ENCODE peak calls at places on chromosomes 6 and 20, in seven cellular contexts. One of them, this sample, is unnamed.

GRCh38 chr20:37095108-37095608 is 639 bp downstream of the RBL1 start:
- DNase-seq in GM13976: peak
- DNase-seq in effector memory CD4-positive, alpha-beta T cell: peak
- DNase-seq in endothelial cell: no peak
- DNase-seq in lower leg skin: no peak
- DNase-seq in activated T-cell treated with anti-CD3 and anti-CD28 coated beads for 1 hour: peak
- DNase-seq in osteocyte: no peak
- DNase-seq in this sample: no peak

GRCh38 chr6:30130887-30131862 is 4.8 kb upstream of the TRIM40 start:
- DNase-seq in GM13976: peak
- DNase-seq in effector memory CD4-positive, alpha-beta T cell: peak
- DNase-seq in endothelial cell: peak
- DNase-seq in lower leg skin: peak
- DNase-seq in activated T-cell treated with anti-CD3 and anti-CD28 coated beads for 1 hour: peak
- DNase-seq in osteocyte: no peak
- DNase-seq in this sample: no peak

GRCh38 chr6:165900970-165901369 is 237.9 kb upstream of the PDE10A start:
- DNase-seq in GM13976: no peak
- DNase-seq in effector memory CD4-positive, alpha-beta T cell: no peak
- DNase-seq in endothelial cell: no peak
- DNase-seq in lower leg skin: no peak
- DNase-seq in activated T-cell treated with anti-CD3 and anti-CD28 coated beads for 1 hour: no peak
- DNase-seq in osteocyte: no peak
- DNase-seq in this sample: no peak

GRCh38 chr6:40692311-40692710 is 105.1 kb upstream of the LRFN2 start:
- DNase-seq in GM13976: no peak
- DNase-seq in effector memory CD4-positive, alpha-beta T cell: no peak
- DNase-seq in endothelial cell: no peak
- DNase-seq in lower leg skin: no peak
- DNase-seq in activated T-cell treated with anti-CD3 and anti-CD28 coated beads for 1 hour: no peak
- DNase-seq in osteocyte: no peak
- DNase-seq in this sample: no peak

GRCh38 chr6:75853796-75854195 is 104.8 kb downstream of the MYO6 start:
- DNase-seq in GM13976: no peak
- DNase-seq in effector memory CD4-positive, alpha-beta T cell: no peak
- DNase-seq in endothelial cell: no peak
- DNase-seq in lower leg skin: no peak
- DNase-seq in activated T-cell treated with anti-CD3 and anti-CD28 coated beads for 1 hour: no peak
- DNase-seq in osteocyte: no peak
- DNase-seq in this sample: no peak

GRCh38 chr6:170094686-170095272 is 196.1 kb downstream of the DLL1 start:
- DNase-seq in GM13976: no peak
- DNase-seq in effector memory CD4-positive, alpha-beta T cell: no peak
- DNase-seq in endothelial cell: peak
- DNase-seq in lower leg skin: no peak
- DNase-seq in activated T-cell treated with anti-CD3 and anti-CD28 coated beads for 1 hour: no peak
- DNase-seq in osteocyte: peak
- DNase-seq in this sample: peak

GRCh38 chr6:3724451-3725144 is 26.9 kb downstream of the PXDC1 start:
- DNase-seq in GM13976: no peak
- DNase-seq in effector memory CD4-positive, alpha-beta T cell: no peak
- DNase-seq in endothelial cell: no peak
- DNase-seq in lower leg skin: no peak
- DNase-seq in activated T-cell treated with anti-CD3 and anti-CD28 coated beads for 1 hour: no peak
- DNase-seq in osteocyte: no peak
- DNase-seq in this sample: no peak

GRCh38 chr20:13336308-13337089 is 115.4 kb downstream of the ISM1 start:
- DNase-seq in GM13976: no peak
- DNase-seq in effector memory CD4-positive, alpha-beta T cell: no peak
- DNase-seq in endothelial cell: no peak
- DNase-seq in lower leg skin: no peak
- DNase-seq in activated T-cell treated with anti-CD3 and anti-CD28 coated beads for 1 hour: no peak
- DNase-seq in osteocyte: no peak
- DNase-seq in this sample: no peak

GRCh38 chr6:88166901-88167624 is 916 bp upstream of the CNR1 start:
- DNase-seq in GM13976: peak
- DNase-seq in effector memory CD4-positive, alpha-beta T cell: no peak
- DNase-seq in endothelial cell: peak
- DNase-seq in lower leg skin: no peak
- DNase-seq in activated T-cell treated with anti-CD3 and anti-CD28 coated beads for 1 hour: no peak
- DNase-seq in osteocyte: no peak
- DNase-seq in this sample: no peak

GRCh38 chr20:63232235-63233060 is 3.3 kb upstream of the BIRC7 start:
- DNase-seq in GM13976: no peak
- DNase-seq in effector memory CD4-positive, alpha-beta T cell: no peak
- DNase-seq in endothelial cell: no peak
- DNase-seq in lower leg skin: no peak
- DNase-seq in activated T-cell treated with anti-CD3 and anti-CD28 coated beads for 1 hour: no peak
- DNase-seq in osteocyte: no peak
- DNase-seq in this sample: no peak

GRCh38 chr6:25320459-25320858 is 41.3 kb downstream of the CARMIL1 start:
- DNase-seq in GM13976: no peak
- DNase-seq in effector memory CD4-positive, alpha-beta T cell: no peak
- DNase-seq in endothelial cell: peak
- DNase-seq in lower leg skin: no peak
- DNase-seq in activated T-cell treated with anti-CD3 and anti-CD28 coated beads for 1 hour: no peak
- DNase-seq in osteocyte: no peak
- DNase-seq in this sample: no peak

GRCh38 chr6:129634411-129635230 is 75.4 kb downstream of the ARHGAP18 start:
- DNase-seq in GM13976: no peak
- DNase-seq in effector memory CD4-positive, alpha-beta T cell: no peak
- DNase-seq in endothelial cell: no peak
- DNase-seq in lower leg skin: no peak
- DNase-seq in activated T-cell treated with anti-CD3 and anti-CD28 coated beads for 1 hour: no peak
- DNase-seq in osteocyte: no peak
- DNase-seq in this sample: no peak

GRCh38 chr6:14658909-14659561 is 541.5 kb downstream of the CD83 start:
- DNase-seq in GM13976: no peak
- DNase-seq in effector memory CD4-positive, alpha-beta T cell: no peak
- DNase-seq in endothelial cell: no peak
- DNase-seq in lower leg skin: peak
- DNase-seq in activated T-cell treated with anti-CD3 and anti-CD28 coated beads for 1 hour: no peak
- DNase-seq in osteocyte: no peak
- DNase-seq in this sample: no peak

GRCh38 chr6:151482290-151482689 is 11.5 kb upstream of the CCDC170 start:
- DNase-seq in GM13976: peak
- DNase-seq in effector memory CD4-positive, alpha-beta T cell: no peak
- DNase-seq in endothelial cell: no peak
- DNase-seq in lower leg skin: no peak
- DNase-seq in activated T-cell treated with anti-CD3 and anti-CD28 coated beads for 1 hour: no peak
- DNase-seq in osteocyte: no peak
- DNase-seq in this sample: no peak

GRCh38 chr20:1087311-1087710 is 31.1 kb upstream of the PSMF1 start:
- DNase-seq in GM13976: no peak
- DNase-seq in effector memory CD4-positive, alpha-beta T cell: no peak
- DNase-seq in endothelial cell: no peak
- DNase-seq in lower leg skin: no peak
- DNase-seq in activated T-cell treated with anti-CD3 and anti-CD28 coated beads for 1 hour: no peak
- DNase-seq in osteocyte: no peak
- DNase-seq in this sample: no peak

GRCh38 chr20:11917663-11918062 is at the start of gene BTBD3:
- DNase-seq in GM13976: peak
- DNase-seq in effector memory CD4-positive, alpha-beta T cell: no peak
- DNase-seq in endothelial cell: no peak
- DNase-seq in lower leg skin: peak
- DNase-seq in activated T-cell treated with anti-CD3 and anti-CD28 coated beads for 1 hour: no peak
- DNase-seq in osteocyte: no peak
- DNase-seq in this sample: no peak

GRCh38 chr20:17995967-17996819 is 27.4 kb downstream of the MGME1 start:
- DNase-seq in GM13976: peak
- DNase-seq in effector memory CD4-positive, alpha-beta T cell: no peak
- DNase-seq in endothelial cell: peak
- DNase-seq in lower leg skin: peak
- DNase-seq in activated T-cell treated with anti-CD3 and anti-CD28 coated beads for 1 hour: no peak
- DNase-seq in osteocyte: no peak
- DNase-seq in this sample: no peak

GRCh38 chr6:30913721-30914075 is 340 bp upstream of the VARS2 start:
- DNase-seq in GM13976: no peak
- DNase-seq in effector memory CD4-positive, alpha-beta T cell: no peak
- DNase-seq in endothelial cell: no peak
- DNase-seq in lower leg skin: no peak
- DNase-seq in activated T-cell treated with anti-CD3 and anti-CD28 coated beads for 1 hour: peak
- DNase-seq in osteocyte: no peak
- DNase-seq in this sample: no peak

GRCh38 chr6:33251390-33252012 is 20.2 kb downstream of the VPS52 start:
- DNase-seq in GM13976: no peak
- DNase-seq in effector memory CD4-positive, alpha-beta T cell: no peak
- DNase-seq in endothelial cell: no peak
- DNase-seq in lower leg skin: no peak
- DNase-seq in activated T-cell treated with anti-CD3 and anti-CD28 coated beads for 1 hour: no peak
- DNase-seq in osteocyte: no peak
- DNase-seq in this sample: no peak

GRCh38 chr6:16345449-16346330 is 107.3 kb downstream of the GMPR start:
- DNase-seq in GM13976: no peak
- DNase-seq in effector memory CD4-positive, alpha-beta T cell: no peak
- DNase-seq in endothelial cell: no peak
- DNase-seq in lower leg skin: no peak
- DNase-seq in activated T-cell treated with anti-CD3 and anti-CD28 coated beads for 1 hour: no peak
- DNase-seq in osteocyte: no peak
- DNase-seq in this sample: peak